ENCODE peak calls at places on chromosomes 16 and 17, in seven cellular contexts. T is adrenal gland, V is body of pancreas, J is heart right ventricle, R is brain microvascular endothelial cell, A is gastrocnemius medialis, N is suprapubic skin. K is an unnamed sample.

GRCh38 chr16:55778718-55779117 is 54.2 kb downstream of the CES1 start:
- DNase-seq in T (no peak), V (no peak), J (no peak), R (no peak), A (no peak), N (no peak), K (no peak)

GRCh38 chr17:34665150-34665802 is 85.9 kb downstream of the TMEM132E start:
- DNase-seq in T (no peak), V (no peak), J (no peak), R (no peak), A (no peak), N (no peak), K (no peak)

GRCh38 chr16:66459878-66460277 is 32.8 kb downstream of the BEAN1 start:
- DNase-seq in T (no peak), V (no peak), J (no peak), R (no peak), A (no peak), N (peak; percentile 45), K (no peak)

GRCh38 chr17:13005530-13005929 is 12.3 kb downstream of the ELAC2 start:
- DNase-seq in T (no peak), V (no peak), J (no peak), R (no peak), A (no peak), N (no peak), K (no peak)

GRCh38 chr17:82880620-82881019 is 40.8 kb upstream of the ZNF750 start:
- DNase-seq in T (no peak), V (no peak), J (no peak), R (no peak), A (no peak), N (no peak), K (no peak)

GRCh38 chr17:8122391-8122922 is 1.4 kb downstream of the HES7 start:
- DNase-seq in T (peak; percentile 39), V (peak; percentile 17), J (no peak), R (no peak), A (no peak), N (no peak), K (no peak)

GRCh38 chr17:78596871-78597635 is 19.9 kb upstream of the DNAH17 start:
- DNase-seq in T (no peak), V (no peak), J (no peak), R (no peak), A (no peak), N (no peak), K (no peak)

GRCh38 chr17:4854181-4854681 is 21.1 kb downstream of the MINK1 start:
- DNase-seq in T (no peak), V (no peak), J (no peak), R (no peak), A (no peak), N (no peak), K (peak; percentile 88)

GRCh38 chr16:85284138-85284897 is 172.0 kb upstream of the CIBAR2 start:
- DNase-seq in T (no peak), V (no peak), J (no peak), R (no peak), A (no peak), N (no peak), K (no peak)

GRCh38 chr16:89023621-89024511 is 46.9 kb upstream of the CBFA2T3 start:
- DNase-seq in T (no peak), V (no peak), J (peak; percentile 3), R (no peak), A (no peak), N (peak; percentile 61), K (no peak)

GRCh38 chr17:58312021-58312630 is 16.5 kb downstream of the TSPOAP1 start:
- DNase-seq in T (no peak), V (no peak), J (no peak), R (no peak), A (no peak), N (no peak), K (no peak)

GRCh38 chr16:85082553-85083050 is 29.7 kb downstream of the CIBAR2 start:
- DNase-seq in T (no peak), V (no peak), J (no peak), R (no peak), A (peak; percentile 38), N (no peak), K (no peak)

GRCh38 chr17:2177235-2177811 is 122.4 kb downstream of the HIC1 start:
- DNase-seq in T (no peak), V (no peak), J (no peak), R (no peak), A (no peak), N (no peak), K (peak; percentile 34)

GRCh38 chr17:46774108-46774737 is 44.3 kb downstream of the WNT3 start:
- DNase-seq in T (no peak), V (no peak), J (no peak), R (no peak), A (no peak), N (no peak), K (no peak)

GRCh38 chr16:83513006-83513755 is 294.6 kb upstream of the HSBP1 start:
- DNase-seq in T (no peak), V (no peak), J (no peak), R (peak; percentile 93), A (no peak), N (no peak), K (peak; percentile 55)

GRCh38 chr17:48577946-48578615 is at the start of gene HOXB4:
- DNase-seq in T (peak; percentile 82), V (peak; percentile 50), J (peak; percentile 52), R (no peak), A (peak; percentile 59), N (peak; percentile 95), K (peak; percentile 71)

GRCh38 chr17:82237083-82237745 is 8.4 kb downstream of the SLC16A3 start:
- DNase-seq in T (peak; percentile 35), V (peak; percentile 50), J (peak; percentile 16), R (no peak), A (no peak), N (no peak), K (no peak)

GRCh38 chr17:80116923-80117380 is 15.6 kb downstream of the GAA start:
- DNase-seq in T (no peak), V (no peak), J (no peak), R (no peak), A (no peak), N (peak; percentile 74), K (no peak)

GRCh38 chr17:63070031-63070430 is 104.0 kb downstream of the TANC2 start:
- DNase-seq in T (no peak), V (no peak), J (no peak), R (no peak), A (no peak), N (no peak), K (no peak)

GRCh38 chr17:38779965-38780752 is 19.2 kb downstream of the PIP4K2B start:
- DNase-seq in T (no peak), V (no peak), J (no peak), R (no peak), A (no peak), N (no peak), K (no peak)

GRCh38 chr16:67923414-67924127 is 8.1 kb downstream of the CTRL start:
- DNase-seq in T (no peak), V (peak; percentile 72), J (no peak), R (no peak), A (no peak), N (no peak), K (no peak)

GRCh38 chr17:66990047-66990446 is 25.5 kb downstream of the CACNG4 start:
- DNase-seq in T (no peak), V (no peak), J (no peak), R (no peak), A (no peak), N (no peak), K (no peak)

GRCh38 chr17:56699186-56699895 is 105.8 kb downstream of the NOG start:
- DNase-seq in T (peak; percentile 59), V (peak; percentile 53), J (peak; percentile 26), R (peak; percentile 96), A (no peak), N (peak; percentile 81), K (peak; percentile 99)

GRCh38 chr17:44775838-44776621 is 17.2 kb downstream of the ADAM11 start:
- DNase-seq in T (no peak), V (peak; percentile 97), J (no peak), R (no peak), A (no peak), N (no peak), K (no peak)

GRCh38 chr17:41578971-41579370 is 7.1 kb upstream of the KRT9 start:
- DNase-seq in T (no peak), V (no peak), J (no peak), R (no peak), A (no peak), N (no peak), K (no peak)

GRCh38 chr17:75654176-75654575 is 12.8 kb downstream of the RECQL5 start:
- DNase-seq in T (no peak), V (no peak), J (no peak), R (no peak), A (no peak), N (no peak), K (no peak)

GRCh38 chr17:75649687-75650086 is 16.5 kb downstream of the SMIM5 start:
- DNase-seq in T (no peak), V (no peak), J (no peak), R (no peak), A (no peak), N (no peak), K (no peak)

GRCh38 chr17:75652934-75653549 is 13.9 kb downstream of the RECQL5 start:
- DNase-seq in T (no peak), V (peak; percentile 37), J (no peak), R (peak; percentile 9), A (no peak), N (no peak), K (peak; percentile 26)

GRCh38 chr17:75650874-75651273 is 16.1 kb downstream of the RECQL5 start:
- DNase-seq in T (no peak), V (no peak), J (no peak), R (no peak), A (no peak), N (no peak), K (no peak)

GRCh38 chr17:75652341-75652740 is 14.6 kb downstream of the RECQL5 start:
- DNase-seq in T (no peak), V (no peak), J (no peak), R (no peak), A (no peak), N (no peak), K (no peak)
- H3K27ac ChIP-seq in T (no peak overlapping the region), V (no peak overlapping the region), J (no peak overlapping the region), R (no peak overlapping the region), A (no peak overlapping the region), N (no peak overlapping the region), K (peak overlapping the region; percentile 10)

GRCh38 chr16:76639685-76640289 is 362.6 kb downstream of the CNTNAP4 start:
- DNase-seq in T (peak; percentile 22), V (peak; percentile 34), J (no peak), R (no peak), A (no peak), N (no peak), K (peak; percentile 18)
- TF ChIP-seq CTCF in T (no peak), V (peak; percentile 33), J (no peak), R (peak; percentile 30), A (no peak), N (no peak), K (no peak)

DNA sequence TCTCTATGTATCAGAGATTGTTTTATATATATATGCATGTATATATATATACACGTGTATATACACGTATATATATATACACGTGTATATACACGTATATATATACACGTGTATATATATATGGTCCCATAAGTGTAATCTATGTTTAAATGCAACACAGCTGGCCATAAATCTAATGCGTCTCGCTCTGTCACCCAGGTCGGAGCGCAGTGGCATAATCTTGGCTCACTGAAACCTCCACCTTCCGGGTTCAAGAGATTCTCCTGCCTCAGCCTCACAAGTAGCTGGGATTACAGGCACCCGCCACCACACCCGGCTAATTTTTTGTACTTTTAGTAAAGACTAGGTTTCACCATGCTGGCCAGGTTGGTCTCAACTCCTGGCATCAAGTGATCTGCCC is 6.4 kb upstream of the UBB start:
- DNase-seq in T (no peak), V (no peak), J (no peak), R (no peak), A (no peak), N (no peak), K (no peak)
- H3K27ac ChIP-seq in T (no peak overlapping the region), V (no peak overlapping the region), J (no peak overlapping the region), R (no peak overlapping the region), A (peak overlapping the region; percentile 84), N (no peak overlapping the region), K (no peak overlapping the region)

GRCh38 chr17:18257747-18258355 is 687 bp downstream of the FLII start:
- DNase-seq in T (peak; percentile 90), V (peak; percentile 75), J (peak; percentile 75), R (peak; percentile 49), A (peak; percentile 82), N (peak; percentile 89), K (peak; percentile 77)
- TF ChIP-seq CTCF in T (no peak), V (no peak), J (no peak), R (no peak), A (no peak), N (no peak), K (no peak)